ENCODE peak calls at places on chromosomes 11 and 22, in eight cellular contexts. V, O, P, T, J, A, L and Y are unnamed samples.

GRCh38 chr11:18005376-18006129 is 7.3 kb downstream of the SERGEF start:
- DNase-seq in O (no peak), P (no peak), V (no peak), A (no peak), J (no peak), T (no peak), L (no peak), Y (no peak)

GRCh38 chr11:107591446-107592236 is 694 bp downstream of the ELMOD1 start:
- DNase-seq in T (no peak), V (no peak), A (peak; percentile 64), P (peak; percentile 29), L (peak; percentile 68), J (no peak), O (no peak), Y (no peak)

GRCh38 chr22:38305481-38306448 is 11.5 kb downstream of the CSNK1E start:
- DNase-seq in J (peak; percentile 31), A (no peak), P (no peak), T (no peak), L (peak; percentile 49), O (peak; percentile 64), V (no peak), Y (peak; percentile 74)

GRCh38 chr11:94676769-94677168 is 91.4 kb upstream of the AMOTL1 start:
- DNase-seq in O (no peak), A (no peak), V (no peak), T (no peak), J (no peak), L (no peak), P (no peak), Y (peak; percentile 58)

GRCh38 chr11:83600656-83601055 is 314.5 kb upstream of the CCDC90B start:
- DNase-seq in T (no peak), J (no peak), L (no peak), A (no peak), O (no peak), V (no peak), P (no peak), Y (no peak)

GRCh38 chr11:25065711-25066110 is 568.9 kb downstream of the LUZP2 start:
- DNase-seq in J (no peak), O (no peak), P (no peak), L (no peak), V (no peak), T (no peak), A (no peak), Y (peak; percentile 99)

GRCh38 chr11:81005595-81005994 is 1564.8 kb upstream of the TENM4 start:
- DNase-seq in J (peak; percentile 6), T (no peak), P (no peak), A (no peak), V (no peak), L (no peak), O (no peak), Y (peak; percentile 99)

GRCh38 chr22:31650391-31650790 is 11.6 kb downstream of the PISD start:
- DNase-seq in J (no peak), A (no peak), O (no peak), L (no peak), P (no peak), V (no peak), T (no peak), Y (peak; percentile 83)

GRCh38 chr22:40345801-40346177 is 511 bp upstream of the ADSL start:
- DNase-seq in P (no peak), T (peak; percentile 64), L (peak; percentile 53), O (peak; percentile 63), J (peak; percentile 60), A (peak; percentile 63), V (no peak), Y (peak; percentile 38)

GRCh38 chr11:77547863-77548551 is 41.7 kb upstream of the AQP11 start:
- DNase-seq in P (peak; percentile 56), T (no peak), V (peak; percentile 58), J (peak; percentile 85), O (peak; percentile 65), L (peak; percentile 80), A (no peak), Y (peak; percentile 64)

GRCh38 chr22:42920101-42920820 is 63.2 kb upstream of the ARFGAP3 start:
- DNase-seq in V (no peak), L (no peak), O (no peak), A (peak; percentile 48), J (no peak), T (peak; percentile 35), P (no peak), Y (no peak)

GRCh38 chr11:1919428-1920127 is at the start of gene TNNT3:
- DNase-seq in O (no peak), J (no peak), T (no peak), V (no peak), P (no peak), L (peak; percentile 22), A (no peak), Y (no peak)

GRCh38 chr11:86765146-86765663 is 35.1 kb upstream of the PRSS23 start:
- DNase-seq in L (no peak), J (no peak), P (no peak), A (no peak), O (no peak), T (no peak), V (no peak), Y (no peak)

GRCh38 chr11:77093987-77094840 is 8.4 kb upstream of the OMP start:
- DNase-seq in J (no peak), P (no peak), T (peak; percentile 18), L (no peak), O (no peak), V (no peak), A (peak; percentile 31), Y (no peak)

GRCh38 chr22:50243704-50244419 is 961 bp downstream of the TUBGCP6 start:
- DNase-seq in L (no peak), O (no peak), V (no peak), P (no peak), A (no peak), T (no peak), J (no peak), Y (no peak)

DNA sequence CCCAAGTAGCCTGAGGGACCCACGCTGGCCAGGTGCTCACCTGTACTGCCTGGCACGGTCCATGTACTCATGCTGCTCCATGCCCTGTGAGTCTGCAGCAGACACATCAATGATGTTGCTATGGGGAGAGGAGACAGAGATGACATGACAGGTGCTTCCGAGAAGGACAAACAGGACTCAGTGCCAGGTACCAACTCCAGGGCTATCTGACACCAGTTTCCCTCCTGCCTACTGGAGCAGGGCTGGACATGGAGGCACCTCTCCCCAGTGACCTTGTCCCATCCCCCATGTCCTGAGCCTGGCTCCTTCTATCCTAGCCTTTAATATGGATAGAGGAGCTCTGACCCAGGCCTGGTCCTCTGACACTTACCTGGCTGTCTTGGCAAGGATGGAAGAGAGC is 4.4 kb downstream of the LAMTOR1 start:
- DNase-seq in V (no peak), A (no peak), T (no peak), L (no peak), O (no peak), J (no peak), P (no peak), Y (no peak)
- H3K27me3 ChIP-seq in V (no peaks in the 10 kb centered on the region), A (no peaks in the 10 kb centered on the region), T (no peaks in the 10 kb centered on the region), L (no peaks in the 10 kb centered on the region), O (no peaks in the 10 kb centered on the region), J (no peaks in the 10 kb centered on the region), P (no peaks in the 10 kb centered on the region), Y (no peaks in the 10 kb centered on the region)

GRCh38 chr11:64291746-64292457 is 800 bp downstream of the KCNK4 start:
- DNase-seq in L (no peak), T (no peak), A (no peak), J (no peak), P (no peak), O (no peak), V (no peak), Y (no peak)

GRCh38 chr11:64294665-64295289 is 3.7 kb downstream of the KCNK4 start:
- DNase-seq in J (no peak), T (no peak), A (no peak), O (no peak), P (no peak), V (no peak), L (peak; percentile 20), Y (no peak)

GRCh38 chr11:64290352-64290751 is 750 bp upstream of the KCNK4 start:
- DNase-seq in O (no peak), A (no peak), P (no peak), T (no peak), L (no peak), J (no peak), V (no peak), Y (no peak)

GRCh38 chr11:64290894-64291745 is at the start of gene KCNK4:
- DNase-seq in T (no peak), O (no peak), L (peak; percentile 42), V (no peak), P (no peak), J (no peak), A (no peak), Y (no peak)

GRCh38 chr11:64292458-64293254 is 1.6 kb downstream of the KCNK4 start:
- DNase-seq in O (no peak), V (no peak), A (no peak), T (no peak), L (peak; percentile 42), J (no peak), P (no peak), Y (no peak)
- H3K27me3 ChIP-seq in O (peaks cover 64% of the 10 kb centered on the region), V (peaks cover 5% of the 10 kb centered on the region), A (peaks cover 8% of the 10 kb centered on the region), T (peaks cover 74% of the 10 kb centered on the region), L (peaks cover 92% of the 10 kb centered on the region), J (peaks cover 15% of the 10 kb centered on the region), P (peaks cover 83% of the 10 kb centered on the region), Y (peaks cover 26% of the 10 kb centered on the region)

DNA sequence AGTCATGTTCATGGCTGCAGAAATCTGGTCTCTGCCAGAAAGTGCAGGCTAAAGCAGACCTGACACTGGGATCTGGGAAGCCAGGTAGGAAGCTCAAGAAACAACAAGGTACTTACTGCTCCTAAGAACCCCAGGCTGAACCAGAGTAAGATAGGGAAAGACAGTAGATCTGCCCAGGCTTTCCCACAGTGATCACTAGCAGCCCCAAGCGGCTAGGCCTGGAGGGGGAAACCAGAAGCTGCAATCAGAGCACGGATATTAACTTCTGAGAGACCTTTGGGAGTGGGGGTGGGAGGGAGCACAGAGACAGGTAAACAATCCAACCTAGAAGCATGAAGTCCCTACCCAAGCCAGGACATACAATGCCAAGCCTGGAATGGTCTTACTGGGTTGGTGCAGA is 135.2 kb upstream of the C11orf58 start:
- DNase-seq in V (no peak), L (peak; percentile 24), T (no peak), J (no peak), P (no peak), O (no peak), A (no peak), Y (no peak)
- H3K27me3 ChIP-seq in V (no peaks in the 10 kb centered on the region), L (peaks cover 100% of the 10 kb centered on the region), T (peaks cover 61% of the 10 kb centered on the region), J (no peaks in the 10 kb centered on the region), P (peaks cover 2% of the 10 kb centered on the region), O (peaks cover 14% of the 10 kb centered on the region), A (no peaks in the 10 kb centered on the region), Y (no peaks in the 10 kb centered on the region)

GRCh38 chr22:37107779-37108621 is 1.5 kb downstream of the TMPRSS6 start:
- DNase-seq in L (no peak), V (no peak), P (no peak), T (no peak), J (peak; percentile 23), A (no peak), O (no peak), Y (no peak)

GRCh38 chr22:37109242-37109917 is at the start of gene TMPRSS6:
- DNase-seq in T (no peak), O (no peak), P (no peak), V (no peak), A (no peak), L (no peak), J (peak; percentile 19), Y (no peak)

GRCh38 chr22:37113757-37114156 is 4.2 kb upstream of the TMPRSS6 start:
- DNase-seq in O (no peak), L (no peak), J (no peak), T (no peak), V (no peak), P (no peak), A (no peak), Y (no peak)

GRCh38 chr22:37112084-37112728 is 2.7 kb upstream of the TMPRSS6 start:
- DNase-seq in J (no peak), A (no peak), P (no peak), L (no peak), V (no peak), T (no peak), O (no peak), Y (no peak)

GRCh38 chr22:37111156-37111717 is 1.7 kb upstream of the TMPRSS6 start:
- DNase-seq in A (no peak), V (no peak), J (no peak), T (no peak), P (no peak), L (no peak), O (no peak), Y (no peak)
- H3K27me3 ChIP-seq in A (no peaks in the 10 kb centered on the region), V (no peaks in the 10 kb centered on the region), J (no peaks in the 10 kb centered on the region), T (no peaks in the 10 kb centered on the region), P (no peaks in the 10 kb centered on the region), L (no peaks in the 10 kb centered on the region), O (no peaks in the 10 kb centered on the region), Y (peaks cover 3% of the 10 kb centered on the region)